ENCODE peak calls at places on chromosomes 7 and 10, in seven cellular contexts. S, F, N, D, G, H and Z are unnamed samples.

GRCh38 chr10:15280462-15280861 is 90.6 kb downstream of the FAM171A1 start:
- DNase-seq in S (no peak), F (no peak), N (no peak), D (no peak), G (no peak), H (no peak), Z (no peak)

GRCh38 chr10:95181731-95182130 is 12.3 kb upstream of the ACSM6 start:
- DNase-seq in S (no peak), F (no peak), N (no peak), D (no peak), G (no peak), H (no peak), Z (no peak)

GRCh38 chr7:101856488-101857357 is 39.3 kb downstream of the CUX1 start:
- DNase-seq in S (no peak), F (peak; percentile 65), N (peak; percentile 97), D (peak; percentile 92), G (peak; percentile 82), H (peak; percentile 82), Z (no peak)

GRCh38 chr10:81838950-81839349 is 36.0 kb upstream of the NRG3 start:
- DNase-seq in S (peak; percentile 55), F (no peak), N (no peak), D (no peak), G (no peak), H (no peak), Z (no peak)

GRCh38 chr7:127413326-127413725 is 20.8 kb upstream of the ZNF800 start:
- DNase-seq in S (no peak), F (no peak), N (no peak), D (no peak), G (no peak), H (no peak), Z (no peak)

GRCh38 chr7:99762680-99763327 is 21.2 kb downstream of the CYP3A4 start:
- DNase-seq in S (no peak), F (no peak), N (no peak), D (no peak), G (no peak), H (peak; percentile 41), Z (no peak)

GRCh38 chr7:151520419-151521229 is 929 bp upstream of the RHEB start:
- DNase-seq in S (peak; percentile 56), F (no peak), N (peak; percentile 50), D (no peak), G (peak; percentile 15), H (no peak), Z (no peak)

GRCh38 chr10:98307916-98308315 is 39.9 kb upstream of the LOXL4 start:
- DNase-seq in S (no peak), F (no peak), N (no peak), D (no peak), G (no peak), H (no peak), Z (no peak)

GRCh38 chr10:21754410-21755011 is 220.5 kb downstream of the MLLT10 start:
- DNase-seq in S (no peak), F (no peak), N (no peak), D (no peak), G (no peak), H (no peak), Z (no peak)

GRCh38 chr10:29113251-29113945 is 175.5 kb upstream of the LYZL1 start:
- DNase-seq in S (no peak), F (no peak), N (no peak), D (no peak), G (no peak), H (no peak), Z (no peak)

GRCh38 chr7:1170741-1171501 is 10.9 kb upstream of the ZFAND2A start:
- DNase-seq in S (no peak), F (no peak), N (no peak), D (no peak), G (no peak), H (no peak), Z (no peak)

GRCh38 chr7:55574062-55574717 is 1.9 kb upstream of the VOPP1 start:
- DNase-seq in S (no peak), F (no peak), N (no peak), D (no peak), G (no peak), H (peak; percentile 30), Z (no peak)

GRCh38 chr7:101953248-101953819 is 135.9 kb downstream of the CUX1 start:
- DNase-seq in S (no peak), F (no peak), N (no peak), D (no peak), G (no peak), H (peak; percentile 77), Z (no peak)

GRCh38 chr10:119478111-119479047 is 64.1 kb downstream of the RGS10 start:
- DNase-seq in S (no peak), F (no peak), N (no peak), D (no peak), G (no peak), H (peak; percentile 54), Z (no peak)

GRCh38 chr10:119477444-119477843 is 65.1 kb downstream of the RGS10 start:
- DNase-seq in S (no peak), F (no peak), N (no peak), D (no peak), G (no peak), H (no peak), Z (no peak)

GRCh38 chr10:119473715-119474230 is 68.7 kb downstream of the RGS10 start:
- DNase-seq in S (no peak), F (no peak), N (no peak), D (no peak), G (no peak), H (no peak), Z (no peak)

GRCh38 chr10:119470920-119471702 is 71.4 kb downstream of the RGS10 start:
- DNase-seq in S (no peak), F (no peak), N (no peak), D (no peak), G (no peak), H (no peak), Z (no peak)

GRCh38 chr10:119474606-119475005 is 67.9 kb downstream of the RGS10 start:
- DNase-seq in S (no peak), F (no peak), N (no peak), D (no peak), G (no peak), H (no peak), Z (no peak)
- H3K27me3 ChIP-seq in S (peaks cover 59% of the 10 kb centered on the region), F (no peaks in the 10 kb centered on the region), N (no peaks in the 10 kb centered on the region), D (no peaks in the 10 kb centered on the region), G (no peaks in the 10 kb centered on the region), H (peaks cover 69% of the 10 kb centered on the region), Z (peaks cover 22% of the 10 kb centered on the region)

GRCh38 chr7:157827863-157828160 is 491.0 kb downstream of the DNAJB6 start:
- DNase-seq in S (no peak), F (no peak), N (no peak), D (no peak), G (no peak), H (no peak), Z (no peak)

GRCh38 chr7:157826566-157826965 is 489.8 kb downstream of the DNAJB6 start:
- DNase-seq in S (no peak), F (no peak), N (no peak), D (no peak), G (no peak), H (no peak), Z (no peak)

GRCh38 chr7:157828190-157828589 is 491.4 kb downstream of the DNAJB6 start:
- DNase-seq in S (no peak), F (no peak), N (no peak), D (no peak), G (no peak), H (no peak), Z (no peak)

GRCh38 chr7:157828881-157829280 is 492.1 kb downstream of the DNAJB6 start:
- DNase-seq in S (no peak), F (no peak), N (no peak), D (no peak), G (no peak), H (no peak), Z (no peak)

DNA sequence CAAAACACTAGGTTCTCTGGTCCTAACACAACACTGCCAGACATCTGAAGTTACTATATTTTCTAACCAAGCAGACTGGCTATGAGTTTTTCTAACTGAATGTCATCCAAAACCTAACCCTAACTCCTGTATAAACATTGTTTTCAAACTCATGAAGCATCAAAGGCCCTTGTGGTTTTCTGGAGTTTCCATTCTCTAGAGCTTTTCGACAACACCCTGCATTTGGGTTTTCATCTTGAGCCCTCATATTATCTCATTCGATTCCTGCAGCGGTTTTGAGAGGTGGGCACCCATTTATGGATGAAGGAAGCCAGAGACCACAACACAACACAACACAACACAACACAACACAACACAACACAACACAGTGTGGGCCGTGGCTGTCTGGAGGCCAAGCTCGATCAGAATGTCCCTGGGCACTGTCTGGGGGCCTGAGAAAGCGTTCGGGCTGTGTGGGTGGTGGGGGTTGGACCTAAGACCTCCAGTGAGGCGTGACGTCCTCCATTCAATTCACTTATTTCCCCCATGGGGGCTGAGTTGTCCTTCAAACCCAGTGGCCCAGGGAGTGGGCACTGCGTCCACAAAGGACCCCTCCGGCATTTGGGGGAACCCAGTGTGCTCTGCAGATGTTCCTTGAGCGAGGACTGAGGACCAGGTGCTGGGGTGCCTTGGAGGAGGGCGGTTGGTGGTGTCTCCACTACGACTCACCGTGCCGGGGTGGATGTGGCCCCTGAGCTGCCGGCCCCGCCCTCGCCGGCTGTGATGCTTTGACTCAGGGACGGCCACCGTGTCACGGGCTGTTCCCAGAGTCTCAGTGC is 490.4 kb downstream of the DNAJB6 start:
- DNase-seq in S (no peak), F (no peak), N (no peak), D (no peak), G (no peak), H (no peak), Z (no peak)
- H3K9me3 ChIP-seq in S (no peaks in the 10 kb centered on the region), F (no peaks in the 10 kb centered on the region), N (no peaks in the 10 kb centered on the region), D (no peaks in the 10 kb centered on the region), G (no peaks in the 10 kb centered on the region), H (peaks cover 1% of the 10 kb centered on the region), Z (no peaks in the 10 kb centered on the region)

GRCh38 chr10:101103430-101103829 is 27.7 kb upstream of the TLX1 start:
- DNase-seq in S (no peak), F (no peak), N (no peak), D (no peak), G (no peak), H (no peak), Z (no peak)

GRCh38 chr10:101101488-101101887 is 29.6 kb upstream of the TLX1 start:
- DNase-seq in S (no peak), F (no peak), N (no peak), D (no peak), G (no peak), H (no peak), Z (no peak)

GRCh38 chr10:101096378-101096777 is 34.6 kb downstream of the KAZALD1 start:
- DNase-seq in S (no peak), F (no peak), N (no peak), D (no peak), G (no peak), H (no peak), Z (no peak)

GRCh38 chr10:101097881-101098280 is 33.2 kb upstream of the TLX1 start:
- DNase-seq in S (no peak), F (no peak), N (no peak), D (no peak), G (no peak), H (no peak), Z (no peak)

DNA sequence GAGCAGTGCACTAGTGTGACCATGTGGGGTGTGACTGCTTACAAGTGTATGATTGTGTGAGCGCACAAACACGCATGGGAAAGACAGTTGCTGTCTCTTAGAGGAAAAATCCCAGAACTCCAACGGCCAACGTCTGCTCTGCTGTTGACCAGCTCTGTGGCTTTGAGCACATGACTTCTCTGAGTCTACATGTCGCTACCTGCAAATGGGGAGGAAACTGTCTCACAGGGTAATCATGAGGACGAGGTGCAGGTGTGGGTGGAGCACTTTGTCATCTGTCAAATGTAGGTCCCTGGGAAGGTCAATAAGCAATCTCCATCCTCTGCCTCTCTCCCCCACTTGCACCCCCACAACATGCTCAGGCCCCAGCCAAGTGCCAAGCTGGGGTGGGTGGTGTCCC is 31.2 kb upstream of the TLX1 start:
- DNase-seq in S (no peak), F (no peak), N (no peak), D (no peak), G (no peak), H (no peak), Z (no peak)
- H3K27me3 ChIP-seq in S (peaks cover 29% of the 10 kb centered on the region), F (peaks cover 17% of the 10 kb centered on the region), N (no peaks in the 10 kb centered on the region), D (no peaks in the 10 kb centered on the region), G (peaks cover 27% of the 10 kb centered on the region), H (peaks cover 79% of the 10 kb centered on the region), Z (peaks cover 14% of the 10 kb centered on the region)

GRCh38 chr7:153576096-153576495 is 476.1 kb upstream of the DPP6 start:
- DNase-seq in S (no peak), F (no peak), N (no peak), D (no peak), G (no peak), H (no peak), Z (no peak)
- H3K9me3 ChIP-seq in S (peaks cover 57% of the 10 kb centered on the region), F (no peaks in the 10 kb centered on the region), N (no peaks in the 10 kb centered on the region), D (no peaks in the 10 kb centered on the region), G (no peaks in the 10 kb centered on the region), H (peaks cover 25% of the 10 kb centered on the region), Z (peaks cover 47% of the 10 kb centered on the region)